ENCODE peak calls at places on chromosomes 5 and 9, in nine cellular contexts. Z, B, Y, S, P, R, K, E and G are unnamed samples.

GRCh38 chr9:118975736-118976135 is 393.5 kb downstream of the BRINP1 start:
- DNase-seq in Y (no peak), S (no peak), Z (no peak), B (no peak), E (no peak), R (no peak), P (no peak), K (no peak), G (no peak)

GRCh38 chr5:86968311-86968753 is 299.4 kb upstream of the RASA1 start:
- DNase-seq in K (no peak), Z (no peak), B (peak; percentile 65), R (peak; percentile 46), S (no peak), E (no peak), P (peak; percentile 40), Y (peak; percentile 54), G (no peak)

GRCh38 chr9:19998153-19998552 is 209.3 kb upstream of the SLC24A2 start:
- DNase-seq in Y (no peak), R (peak; percentile 9), S (no peak), B (peak; percentile 16), P (no peak), E (no peak), Z (peak; percentile 19), K (no peak), G (no peak)

GRCh38 chr5:173884402-173885053 is 3.6 kb upstream of the CPEB4 start:
- DNase-seq in P (no peak), E (no peak), B (no peak), Y (no peak), R (no peak), K (no peak), Z (peak; percentile 67), S (no peak), G (no peak)

GRCh38 chr9:6183227-6183551 is 32.4 kb upstream of the IL33 start:
- DNase-seq in Y (no peak), P (no peak), E (no peak), B (no peak), R (no peak), K (no peak), S (no peak), Z (no peak), G (no peak)

GRCh38 chr9:89428222-89428761 is 69.6 kb downstream of the SEMA4D start:
- DNase-seq in B (no peak), E (no peak), Z (no peak), P (no peak), K (no peak), Y (no peak), R (no peak), S (no peak), G (peak; percentile 75)

GRCh38 chr5:124161286-124161685 is 585.2 kb downstream of the ZNF608 start:
- DNase-seq in R (no peak), Z (no peak), P (no peak), B (no peak), Y (no peak), E (no peak), K (no peak), S (no peak), G (no peak)

GRCh38 chr5:123610665-123611406 is 98.9 kb downstream of the CSNK1G3 start:
- DNase-seq in Z (peak; percentile 17), S (peak; percentile 21), P (no peak), Y (no peak), K (no peak), R (peak; percentile 68), B (peak; percentile 80), E (no peak), G (no peak)

GRCh38 chr5:123752576-123752975 is 240.6 kb downstream of the CSNK1G3 start:
- DNase-seq in P (peak; percentile 3), B (peak; percentile 89), Z (no peak), E (no peak), R (no peak), Y (peak; percentile 11), K (no peak), S (no peak), G (no peak)

GRCh38 chr5:26582350-26583040 is 455.9 kb downstream of the CDH9 start:
- DNase-seq in S (no peak), R (no peak), Y (no peak), K (no peak), B (no peak), E (no peak), Z (no peak), P (no peak), G (no peak)

GRCh38 chr5:151492729-151493128 is 45.3 kb downstream of the SLC36A1 start:
- DNase-seq in K (no peak), E (no peak), R (peak; percentile 32), P (no peak), Y (no peak), B (peak; percentile 87), S (no peak), Z (no peak), G (peak; percentile 42)

GRCh38 chr9:133117271-133118178 is 3.5 kb downstream of the RALGDS start:
- DNase-seq in S (no peak), R (no peak), P (peak; percentile 89), E (no peak), Y (peak; percentile 61), Z (no peak), B (no peak), K (peak; percentile 83), G (peak; percentile 96)

GRCh38 chr9:136494531-136495215 is 11.8 kb upstream of the SEC16A start:
- DNase-seq in B (no peak), P (no peak), R (no peak), Y (no peak), E (no peak), S (no peak), K (no peak), Z (no peak), G (no peak)

GRCh38 chr5:1111727-1112289 is at the start of gene SLC12A7:
- DNase-seq in Y (peak; percentile 68), P (peak; percentile 76), B (no peak), S (no peak), E (no peak), Z (no peak), R (peak; percentile 38), K (no peak), G (peak; percentile 49)

GRCh38 chr9:128191406-128192046 is at the start of gene CIZ1:
- DNase-seq in S (no peak), Z (no peak), B (peak; percentile 68), P (peak; percentile 78), K (peak; percentile 85), E (peak; percentile 63), Y (peak; percentile 83), R (peak; percentile 85), G (peak; percentile 77)

GRCh38 chr9:128190516-128191405 is 611 bp downstream of the CIZ1 start:
- DNase-seq in Y (no peak), K (no peak), Z (no peak), R (no peak), P (no peak), S (no peak), B (no peak), E (no peak), G (no peak)

GRCh38 chr9:128193469-128194096 is 2.2 kb upstream of the CIZ1 start:
- DNase-seq in P (no peak), K (no peak), S (no peak), Y (no peak), E (no peak), B (no peak), R (no peak), Z (no peak), G (no peak)

GRCh38 chr9:128190013-128190412 is 1.4 kb downstream of the CIZ1 start:
- DNase-seq in P (no peak), R (no peak), K (no peak), B (no peak), S (no peak), Z (no peak), Y (no peak), E (no peak), G (no peak)

GRCh38 chr9:128192601-128193371 is 1.4 kb upstream of the CIZ1 start:
- DNase-seq in R (peak; percentile 97), E (peak; percentile 69), K (peak; percentile 91), B (peak; percentile 60), Y (peak; percentile 81), S (peak; percentile 88), P (peak; percentile 91), Z (no peak), G (peak; percentile 90)
- TF ChIP-seq POLR2A in R (peak; percentile 29), E (no peak), K (no peak), B (no peak), Y (peak; percentile 45), S (no peak), P (peak; percentile 73), Z (no peak), G (no peak)

GRCh38 chr9:23747088-23747748 is 78.8 kb downstream of the ELAVL2 start:
- DNase-seq in K (no peak), R (no peak), Z (no peak), P (no peak), B (no peak), Y (no peak), E (no peak), S (no peak), G (no peak)

GRCh38 chr9:23752859-23753258 is 73.2 kb downstream of the ELAVL2 start:
- DNase-seq in R (no peak), S (no peak), K (no peak), E (no peak), B (no peak), Z (no peak), P (no peak), Y (no peak), G (no peak)

GRCh38 chr9:23751614-23752013 is 74.4 kb downstream of the ELAVL2 start:
- DNase-seq in K (no peak), R (no peak), S (no peak), P (no peak), Z (no peak), Y (no peak), B (no peak), E (no peak), G (no peak)

GRCh38 chr9:23754551-23754950 is 71.5 kb downstream of the ELAVL2 start:
- DNase-seq in E (no peak), Z (no peak), Y (no peak), K (no peak), B (no peak), P (no peak), S (no peak), R (no peak), G (no peak)

DNA sequence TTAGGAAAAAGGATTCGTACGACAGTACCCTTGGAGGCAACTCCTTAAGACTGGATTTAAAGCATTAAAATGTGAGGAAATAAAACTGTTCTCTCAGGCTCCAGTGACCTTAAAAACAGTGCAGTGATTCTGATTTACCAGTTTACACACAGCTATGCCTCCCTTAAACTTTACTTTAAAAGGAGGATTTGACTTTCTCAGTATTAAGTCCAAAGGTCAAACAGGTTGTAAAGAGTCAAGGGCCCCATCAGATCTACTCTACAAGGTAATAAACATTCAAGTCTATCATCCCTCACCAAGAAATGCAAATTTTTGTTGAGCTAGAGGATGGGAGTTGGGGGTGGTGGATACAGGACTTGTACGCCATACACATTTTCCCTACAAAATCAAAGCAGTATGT is 75.2 kb downstream of the ELAVL2 start:
- DNase-seq in P (no peak), K (no peak), R (no peak), Y (no peak), B (no peak), Z (no peak), S (no peak), E (no peak), G (no peak)
- H3K4me3 ChIP-seq in P (no peak overlapping the region), K (no peak overlapping the region), R (no peak overlapping the region), Y (no peak overlapping the region), B (no peak overlapping the region), Z (no peak overlapping the region), S (no peak overlapping the region), E (no peak overlapping the region), G (no peak overlapping the region)

GRCh38 chr9:126914458-126915280 is at the start of gene RALGPS1:
- DNase-seq in B (peak; percentile 94), E (peak; percentile 88), P (peak; percentile 97), Y (peak; percentile 97), S (peak; percentile 92), K (peak; percentile 97), Z (peak; percentile 73), R (peak; percentile 97), G (peak; percentile 98)
- TF ChIP-seq POLR2A in B (no peak), E (no peak), P (peak; percentile 79), Y (peak; percentile 70), S (no peak), K (no peak), Z (no peak), R (peak; percentile 21), G (no peak)

GRCh38 chr5:149289307-149289706 is 17.6 kb downstream of the AFAP1L1 start:
- DNase-seq in K (no peak), Y (peak; percentile 44), E (no peak), S (no peak), R (no peak), Z (no peak), P (no peak), B (peak; percentile 31), G (peak; percentile 19)
- H3K4me3 ChIP-seq in K (no peak overlapping the region), Y (no peak overlapping the region), E (no peak overlapping the region), S (no peak overlapping the region), R (no peak overlapping the region), Z (no peak overlapping the region), P (no peak overlapping the region), B (no peak overlapping the region), G (no peak overlapping the region)